ENCODE peak calls at places on chromosomes 7 and 10, in nine cellular contexts. One of them, this sample, is unnamed.
A peak's percentile ranks its signal among the peaks of the same experiment; 100 is the strongest.

GRCh38 chr10:1057106-1057657 is 997 bp downstream of the WDR37 start:
- DNase-seq in Karpas-422: peak; percentile 66
- DNase-seq in HTR-8/SVneo: no peak
- DNase-seq in pancreas: no peak
- DNase-seq in A549: no peak
- DNase-seq in pons: no peak
- DNase-seq in HepG2: no peak
- DNase-seq in endothelial cell: peak; percentile 41
- DNase-seq in CD8-positive, alpha-beta memory T cell: no peak
- DNase-seq in this sample: no peak

GRCh38 chr10:100829933-100830727 is 82.6 kb upstream of the SLF2 start:
- DNase-seq in Karpas-422: no peak
- DNase-seq in HTR-8/SVneo: no peak
- DNase-seq in pancreas: no peak
- DNase-seq in A549: no peak
- DNase-seq in pons: no peak
- DNase-seq in HepG2: no peak
- DNase-seq in endothelial cell: no peak
- DNase-seq in CD8-positive, alpha-beta memory T cell: no peak
- DNase-seq in this sample: no peak

GRCh38 chr7:27154901-27155815 is 1.3 kb downstream of the HOXA7 start:
- DNase-seq in Karpas-422: peak; percentile 77
- DNase-seq in HTR-8/SVneo: no peak
- DNase-seq in pancreas: peak; percentile 6
- DNase-seq in A549: no peak
- DNase-seq in pons: no peak
- DNase-seq in HepG2: no peak
- DNase-seq in endothelial cell: no peak
- DNase-seq in CD8-positive, alpha-beta memory T cell: no peak
- DNase-seq in this sample: peak; percentile 34

GRCh38 chr7:88311675-88312036 is 5.0 kb upstream of the STEAP4 start:
- DNase-seq in Karpas-422: no peak
- DNase-seq in HTR-8/SVneo: no peak
- DNase-seq in pancreas: no peak
- DNase-seq in A549: no peak
- DNase-seq in pons: no peak
- DNase-seq in HepG2: no peak
- DNase-seq in endothelial cell: no peak
- DNase-seq in CD8-positive, alpha-beta memory T cell: no peak
- DNase-seq in this sample: no peak

GRCh38 chr7:88429382-88429781 is 122.7 kb upstream of the STEAP4 start:
- DNase-seq in Karpas-422: no peak
- DNase-seq in HTR-8/SVneo: no peak
- DNase-seq in pancreas: no peak
- DNase-seq in A549: peak; percentile 6
- DNase-seq in pons: no peak
- DNase-seq in HepG2: no peak
- DNase-seq in endothelial cell: no peak
- DNase-seq in CD8-positive, alpha-beta memory T cell: no peak
- DNase-seq in this sample: no peak

GRCh38 chr10:19749185-19749729 is 67.0 kb upstream of the PLXDC2 start:
- DNase-seq in Karpas-422: no peak
- DNase-seq in HTR-8/SVneo: no peak
- DNase-seq in pancreas: no peak
- DNase-seq in A549: no peak
- DNase-seq in pons: no peak
- DNase-seq in HepG2: no peak
- DNase-seq in endothelial cell: no peak
- DNase-seq in CD8-positive, alpha-beta memory T cell: no peak
- DNase-seq in this sample: peak; percentile 31

GRCh38 chr10:10492420-10492819 is 525.3 kb upstream of the CELF2 start:
- DNase-seq in Karpas-422: no peak
- DNase-seq in HTR-8/SVneo: no peak
- DNase-seq in pancreas: no peak
- DNase-seq in A549: no peak
- DNase-seq in pons: no peak
- DNase-seq in HepG2: no peak
- DNase-seq in endothelial cell: no peak
- DNase-seq in CD8-positive, alpha-beta memory T cell: no peak
- DNase-seq in this sample: no peak

GRCh38 chr10:96832721-96833219 is 672 bp downstream of the LCOR start:
- DNase-seq in Karpas-422: peak; percentile 87
- DNase-seq in HTR-8/SVneo: peak; percentile 81
- DNase-seq in pancreas: peak; percentile 89
- DNase-seq in A549: peak; percentile 78
- DNase-seq in pons: peak; percentile 71
- DNase-seq in HepG2: peak; percentile 58
- DNase-seq in endothelial cell: peak; percentile 88
- DNase-seq in CD8-positive, alpha-beta memory T cell: peak; percentile 89
- DNase-seq in this sample: peak; percentile 52

GRCh38 chr7:142459557-142459963 is 201.7 kb upstream of the PRSS58 start:
- DNase-seq in Karpas-422: peak; percentile 72
- DNase-seq in HTR-8/SVneo: no peak
- DNase-seq in pancreas: no peak
- DNase-seq in A549: peak; percentile 61
- DNase-seq in pons: peak; percentile 78
- DNase-seq in HepG2: peak; percentile 25
- DNase-seq in endothelial cell: no peak
- DNase-seq in CD8-positive, alpha-beta memory T cell: peak; percentile 25
- DNase-seq in this sample: peak; percentile 58

GRCh38 chr7:37054631-37055300 is 330.5 kb upstream of the AOAH start:
- DNase-seq in Karpas-422: no peak
- DNase-seq in HTR-8/SVneo: no peak
- DNase-seq in pancreas: no peak
- DNase-seq in A549: no peak
- DNase-seq in pons: no peak
- DNase-seq in HepG2: no peak
- DNase-seq in endothelial cell: no peak
- DNase-seq in CD8-positive, alpha-beta memory T cell: no peak
- DNase-seq in this sample: no peak

GRCh38 chr10:100318201-100318600 is 11.8 kb downstream of the PKD2L1 start:
- DNase-seq in Karpas-422: no peak
- DNase-seq in HTR-8/SVneo: no peak
- DNase-seq in pancreas: no peak
- DNase-seq in A549: no peak
- DNase-seq in pons: no peak
- DNase-seq in HepG2: no peak
- DNase-seq in endothelial cell: no peak
- DNase-seq in CD8-positive, alpha-beta memory T cell: no peak
- DNase-seq in this sample: no peak

GRCh38 chr7:28330384-28331070 is 81.8 kb upstream of the CREB5 start:
- DNase-seq in Karpas-422: peak; percentile 40
- DNase-seq in HTR-8/SVneo: no peak
- DNase-seq in pancreas: no peak
- DNase-seq in A549: no peak
- DNase-seq in pons: no peak
- DNase-seq in HepG2: no peak
- DNase-seq in endothelial cell: no peak
- DNase-seq in CD8-positive, alpha-beta memory T cell: no peak
- DNase-seq in this sample: no peak

GRCh38 chr7:90309872-90310271 is 11.2 kb downstream of the FAM237B start:
- DNase-seq in Karpas-422: no peak
- DNase-seq in HTR-8/SVneo: no peak
- DNase-seq in pancreas: no peak
- DNase-seq in A549: no peak
- DNase-seq in pons: no peak
- DNase-seq in HepG2: no peak
- DNase-seq in endothelial cell: no peak
- DNase-seq in CD8-positive, alpha-beta memory T cell: no peak
- DNase-seq in this sample: no peak

GRCh38 chr7:116843373-116843772 is 19.0 kb upstream of the CAPZA2 start:
- DNase-seq in Karpas-422: no peak
- DNase-seq in HTR-8/SVneo: no peak
- DNase-seq in pancreas: no peak
- DNase-seq in A549: no peak
- DNase-seq in pons: peak; percentile 41
- DNase-seq in HepG2: no peak
- DNase-seq in endothelial cell: no peak
- DNase-seq in CD8-positive, alpha-beta memory T cell: no peak
- DNase-seq in this sample: no peak

This sample was measured in RCC 7860.